ENCODE peak calls at places on chromosomes 12 and 14, in ten cellular contexts. H is transverse colon, B is sigmoid colon, T is breast epithelium, V is H1, O is stomach, W is HL-60, P is upper lobe of left lung, F is SK-N-SH, A is HepG2. X is an unnamed sample.

GRCh38 chr12:128800606-128801005 is 23.2 kb downstream of the SLC15A4 start:
- DNase-seq in H (no peak), B (peak), T (no peak), V (no peak), O (no peak), W (no peak), P (no peak), F (no peak), A (no peak), X (peak)

GRCh38 chr12:95390192-95390591 is 83.8 kb upstream of the METAP2 start:
- DNase-seq in H (no peak), B (no peak), T (no peak), V (no peak), O (no peak), W (no peak), P (no peak), F (no peak), A (no peak), X (no peak)

GRCh38 chr14:67999290-67999689 is 179.7 kb downstream of the RAD51B start:
- DNase-seq in H (no peak), B (no peak), T (no peak), V (no peak), O (no peak), W (no peak), P (no peak), F (no peak), A (no peak), X (no peak)

GRCh38 chr12:22738945-22739344 is 114.0 kb downstream of the ETNK1 start:
- DNase-seq in H (no peak), B (no peak), T (no peak), V (no peak), O (no peak), W (no peak), P (no peak), F (no peak), A (no peak), X (no peak)

GRCh38 chr12:108295631-108296030 is 43.5 kb downstream of the CMKLR1 start:
- DNase-seq in H (no peak), B (no peak), T (no peak), V (no peak), O (no peak), W (no peak), P (no peak), F (no peak), A (no peak), X (no peak)

GRCh38 chr12:121767525-121768016 is 25.9 kb downstream of the RHOF start:
- DNase-seq in H (no peak), B (peak), T (no peak), V (no peak), O (no peak), W (no peak), P (no peak), F (peak), A (no peak), X (no peak)

GRCh38 chr14:32354716-32355115 is 25.6 kb downstream of the AKAP6 start:
- DNase-seq in H (no peak), B (no peak), T (no peak), V (no peak), O (no peak), W (no peak), P (no peak), F (no peak), A (peak), X (no peak)

GRCh38 chr14:61696753-61697318 is 1.5 kb downstream of the HIF1A start:
- DNase-seq in H (no peak), B (no peak), T (no peak), V (no peak), O (no peak), W (no peak), P (no peak), F (no peak), A (no peak), X (no peak)

GRCh38 chr12:76346798-76347420 is 1.3 kb downstream of the BBS10 start:
- DNase-seq in H (no peak), B (no peak), T (no peak), V (no peak), O (no peak), W (peak), P (no peak), F (peak), A (peak), X (no peak)

GRCh38 chr14:23154876-23155587 is 28.4 kb downstream of the SLC7A8 start:
- DNase-seq in H (peak), B (peak), T (peak), V (no peak), O (peak), W (no peak), P (no peak), F (no peak), A (no peak), X (no peak)

GRCh38 chr12:87038098-87038497 is 781.9 kb upstream of the MGAT4C start:
- DNase-seq in H (no peak), B (no peak), T (no peak), V (no peak), O (no peak), W (no peak), P (no peak), F (no peak), A (no peak), X (no peak)

GRCh38 chr14:91284791-91285548 is 40.5 kb upstream of the GPR68 start:
- DNase-seq in H (no peak), B (no peak), T (no peak), V (no peak), O (no peak), W (no peak), P (no peak), F (peak), A (no peak), X (no peak)

GRCh38 chr12:25830456-25830855 is 128.0 kb upstream of the RASSF8 start:
- DNase-seq in H (no peak), B (no peak), T (no peak), V (no peak), O (no peak), W (no peak), P (no peak), F (no peak), A (no peak), X (no peak)

GRCh38 chr14:30389134-30389900 is 169.6 kb upstream of the G2E3 start:
- DNase-seq in H (no peak), B (no peak), T (peak), V (no peak), O (no peak), W (no peak), P (no peak), F (no peak), A (no peak), X (no peak)

GRCh38 chr14:52369305-52369781 is 55.2 kb downstream of the PTGER2 start:
- DNase-seq in H (no peak), B (no peak), T (peak), V (no peak), O (no peak), W (no peak), P (no peak), F (no peak), A (no peak), X (no peak)

GRCh38 chr12:23221066-23221465 is 596.1 kb downstream of the ETNK1 start:
- DNase-seq in H (no peak), B (no peak), T (no peak), V (no peak), O (no peak), W (no peak), P (no peak), F (peak), A (no peak), X (no peak)

GRCh38 chr14:52046376-52046917 is 22.4 kb downstream of the NID2 start:
- DNase-seq in H (no peak), B (no peak), T (no peak), V (no peak), O (no peak), W (no peak), P (no peak), F (no peak), A (no peak), X (no peak)

GRCh38 chr12:22100952-22101748 is 55.1 kb downstream of the CMAS start:
- DNase-seq in H (peak), B (no peak), T (no peak), V (no peak), O (peak), W (peak), P (no peak), F (no peak), A (peak), X (no peak)

GRCh38 chr12:93978553-93978952 is 169.8 kb upstream of the PLXNC1 start:
- DNase-seq in H (no peak), B (peak), T (no peak), V (no peak), O (no peak), W (no peak), P (no peak), F (no peak), A (no peak), X (no peak)

GRCh38 chr14:93076755-93077154 is 39.0 kb downstream of the ITPK1 start:
- DNase-seq in H (no peak), B (no peak), T (no peak), V (no peak), O (no peak), W (no peak), P (peak), F (no peak), A (no peak), X (no peak)

GRCh38 chr14:23483216-23483854 is 13.8 kb downstream of the NGDN start:
- DNase-seq in H (no peak), B (no peak), T (no peak), V (no peak), O (no peak), W (peak), P (no peak), F (peak), A (peak), X (no peak)

GRCh38 chr12:33825986-33826602 is 196.2 kb upstream of the ALG10 start:
- DNase-seq in H (no peak), B (no peak), T (no peak), V (no peak), O (no peak), W (no peak), P (no peak), F (no peak), A (no peak), X (no peak)
- TF ChIP-seq POLR2AphosphoS5 in H (no peak), B (no peak), T (no peak), V (no peak), O (no peak), W (no peak), P (no peak), F (no peak), A (no peak), X (no peak)

GRCh38 chr14:70094106-70094505 is 94.6 kb downstream of the SLC8A3 start:
- DNase-seq in H (no peak), B (no peak), T (no peak), V (no peak), O (no peak), W (no peak), P (no peak), F (no peak), A (no peak), X (no peak)

GRCh38 chr14:70097576-70098256 is 91.0 kb downstream of the SLC8A3 start:
- DNase-seq in H (no peak), B (no peak), T (no peak), V (no peak), O (no peak), W (no peak), P (no peak), F (no peak), A (no peak), X (no peak)

GRCh38 chr14:70094631-70095030 is 94.1 kb downstream of the SLC8A3 start:
- DNase-seq in H (no peak), B (no peak), T (no peak), V (no peak), O (no peak), W (no peak), P (no peak), F (peak), A (no peak), X (no peak)

GRCh38 chr14:70096866-70097265 is 91.9 kb downstream of the SLC8A3 start:
- DNase-seq in H (no peak), B (no peak), T (no peak), V (no peak), O (no peak), W (no peak), P (no peak), F (peak), A (peak), X (no peak)

GRCh38 chr14:70093156-70093555 is 95.6 kb downstream of the SLC8A3 start:
- DNase-seq in H (no peak), B (no peak), T (no peak), V (no peak), O (no peak), W (no peak), P (no peak), F (no peak), A (no peak), X (no peak)
- TF ChIP-seq CTCF in H (no peak), B (no peak), T (no peak), V (no peak), O (no peak), W (no peak), P (no peak), F (no peak), A (no peak), X (no peak)

GRCh38 chr14:74543771-74544170 is 50.2 kb downstream of the ISCA2 start:
- DNase-seq in H (no peak), B (no peak), T (no peak), V (no peak), O (no peak), W (no peak), P (peak), F (no peak), A (no peak), X (no peak)

GRCh38 chr14:74541225-74541624 is 47.7 kb downstream of the ISCA2 start:
- DNase-seq in H (no peak), B (no peak), T (no peak), V (no peak), O (no peak), W (no peak), P (no peak), F (no peak), A (no peak), X (peak)

GRCh38 chr14:74545386-74545785 is 51.8 kb downstream of the ISCA2 start:
- DNase-seq in H (no peak), B (no peak), T (no peak), V (no peak), O (no peak), W (no peak), P (peak), F (no peak), A (no peak), X (peak)

GRCh38 chr14:74539503-74539902 is 45.9 kb downstream of the ISCA2 start:
- DNase-seq in H (no peak), B (no peak), T (no peak), V (no peak), O (no peak), W (no peak), P (no peak), F (no peak), A (no peak), X (peak)

DNA sequence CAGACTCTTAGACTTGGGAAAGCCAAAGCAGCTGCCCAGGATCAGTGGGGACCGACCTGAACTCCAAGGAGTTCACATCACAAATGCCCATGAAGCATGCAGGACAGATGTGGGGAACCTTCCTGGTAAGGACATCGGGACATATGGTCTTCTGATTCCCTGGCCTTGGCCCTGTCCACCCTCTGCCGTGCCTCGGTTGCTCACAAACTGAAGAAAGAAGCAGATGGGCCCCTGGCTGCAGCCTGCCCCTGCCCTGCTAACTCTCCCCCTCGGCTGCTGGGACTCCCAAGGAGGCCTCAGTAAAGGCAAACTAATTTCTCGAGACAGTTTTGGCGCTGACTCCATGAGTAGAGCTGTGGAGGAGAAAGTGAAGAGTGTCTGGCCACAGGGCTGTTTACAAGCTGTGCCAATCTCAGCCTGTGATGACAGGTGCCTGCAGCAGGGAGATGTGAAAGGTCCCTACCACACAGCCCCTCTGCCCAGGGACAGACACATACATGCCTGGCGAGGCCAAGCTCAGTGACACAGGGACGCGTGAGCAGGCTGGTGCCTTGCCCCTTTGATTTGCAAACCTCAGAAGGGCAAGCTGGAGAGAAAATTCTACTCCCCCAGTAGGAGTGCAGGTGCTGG is 48.6 kb downstream of the ISCA2 start:
- DNase-seq in H (no peak), B (no peak), T (no peak), V (no peak), O (no peak), W (no peak), P (peak), F (no peak), A (no peak), X (peak)
- TF ChIP-seq POLR2AphosphoS5 in H (no peak), B (no peak), T (no peak), V (no peak), O (no peak), W (no peak), P (no peak), F (no peak), A (no peak), X (no peak)

GRCh38 chr14:96501746-96502620 is at the start of gene PAPOLA:
- DNase-seq in H (peak), B (peak), T (peak), V (peak), O (peak), W (peak), P (peak), F (peak), A (peak), X (peak)
- TF ChIP-seq CTCF in H (peak), B (peak), T (no peak), V (peak), O (peak), W (no peak), P (no peak), F (peak), A (peak), X (no peak)

GRCh38 chr14:100153560-100153959 is 5.9 kb downstream of the DEGS2 start:
- DNase-seq in H (no peak), B (no peak), T (no peak), V (no peak), O (no peak), W (no peak), P (no peak), F (no peak), A (no peak), X (no peak)

GRCh38 chr14:100150932-100151587 is 8.4 kb downstream of the DEGS2 start:
- DNase-seq in H (no peak), B (no peak), T (no peak), V (no peak), O (no peak), W (no peak), P (no peak), F (peak), A (no peak), X (no peak)

GRCh38 chr14:100148837-100149731 is 10.4 kb downstream of the DEGS2 start:
- DNase-seq in H (no peak), B (no peak), T (no peak), V (no peak), O (no peak), W (no peak), P (no peak), F (no peak), A (no peak), X (no peak)

GRCh38 chr14:100149789-100150611 is 9.4 kb downstream of the DEGS2 start:
- DNase-seq in H (peak), B (no peak), T (peak), V (no peak), O (peak), W (no peak), P (no peak), F (peak), A (no peak), X (no peak)

DNA sequence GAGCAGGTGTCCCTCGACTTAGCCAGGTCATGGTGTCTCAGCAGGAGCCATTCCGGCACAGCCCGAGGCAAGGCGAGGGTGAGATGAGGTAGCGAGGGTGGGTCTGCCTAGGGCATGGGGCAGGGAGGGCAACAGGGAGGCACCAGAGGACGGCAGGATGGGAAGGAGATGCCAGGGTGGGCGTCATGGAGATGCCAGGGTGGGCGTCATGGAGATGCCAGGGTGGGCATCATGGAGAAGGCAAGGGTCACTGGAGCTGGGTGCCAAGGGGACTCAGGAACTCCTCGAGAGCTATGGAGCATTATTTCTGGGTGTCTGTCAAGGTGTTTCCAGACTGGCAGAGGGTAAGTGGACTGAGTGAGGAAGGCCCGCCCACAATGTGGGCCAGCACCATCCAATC is 7.4 kb downstream of the DEGS2 start:
- DNase-seq in H (no peak), B (no peak), T (no peak), V (no peak), O (no peak), W (no peak), P (no peak), F (no peak), A (no peak), X (no peak)
- TF ChIP-seq POLR2AphosphoS5 in H (no peak), B (no peak), T (no peak), V (no peak), O (no peak), W (no peak), P (no peak), F (no peak), A (no peak), X (no peak)

DNA sequence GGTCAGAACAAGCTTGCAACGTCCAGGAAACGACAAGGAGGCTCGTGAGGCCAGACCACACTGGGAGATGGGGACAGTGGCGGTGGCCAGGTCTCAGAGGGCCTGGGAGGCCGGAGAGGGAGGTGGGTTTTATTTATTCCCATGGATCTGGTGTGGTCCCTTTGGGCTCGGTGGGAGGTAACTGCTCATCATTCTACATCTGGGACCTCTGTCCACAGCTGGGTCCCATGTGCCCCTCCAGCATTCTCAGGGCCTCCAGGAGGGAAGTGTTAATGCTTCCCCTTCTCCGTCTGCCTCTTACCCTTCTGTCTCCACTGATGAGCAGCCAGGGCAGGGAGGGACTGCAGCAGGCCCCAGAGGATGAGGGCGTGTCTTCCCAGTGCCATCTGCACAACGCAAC is 35.7 kb upstream of the NCOR2 start:
- DNase-seq in H (no peak), B (no peak), T (no peak), V (no peak), O (no peak), W (no peak), P (no peak), F (peak), A (no peak), X (peak)
- TF ChIP-seq CTCF in H (no peak), B (no peak), T (no peak), V (no peak), O (no peak), W (no peak), P (no peak), F (no peak), A (no peak), X (no peak)

X was measured in spleen.